ENCODE peak calls at places on chromosomes 4 and X, in six cellular contexts. One of them, this sample, is unnamed.

GRCh38 chr4:17358236-17358635 is 153.7 kb downstream of the QDPR start:
- DNase-seq in NCI-H2081: no peak
- DNase-seq in GM04504: no peak
- DNase-seq in stimulated activated CD4-positive, alpha-beta T cell treated with anti-CD3 and anti-CD28 coated beads, Interleukin-15, amount 100 ng/mL, for 24 hours: no peak
- DNase-seq in thyroid gland: no peak
- DNase-seq in NCI-H446: no peak
- DNase-seq in this sample: no peak

GRCh38 chrX:150635952-150636351 is 57.2 kb upstream of the MTMR1 start:
- DNase-seq in thyroid gland: no peak
- DNase-seq in GM04504: peak; percentile 38
- DNase-seq in NCI-H2081: no peak
- DNase-seq in stimulated activated CD4-positive, alpha-beta T cell treated with anti-CD3 and anti-CD28 coated beads, Interleukin-15, amount 100 ng/mL, for 24 hours: no peak
- DNase-seq in NCI-H446: no peak
- DNase-seq in this sample: no peak

GRCh38 chr4:41969666-41970065 is 11.9 kb upstream of the DCAF4L1 start:
- DNase-seq in thyroid gland: no peak
- DNase-seq in NCI-H446: no peak
- DNase-seq in GM04504: no peak
- DNase-seq in NCI-H2081: no peak
- DNase-seq in stimulated activated CD4-positive, alpha-beta T cell treated with anti-CD3 and anti-CD28 coated beads, Interleukin-15, amount 100 ng/mL, for 24 hours: no peak
- DNase-seq in this sample: no peak

GRCh38 chr4:106301393-106302084 is 14.5 kb downstream of the TBCK start:
- DNase-seq in thyroid gland: no peak
- DNase-seq in stimulated activated CD4-positive, alpha-beta T cell treated with anti-CD3 and anti-CD28 coated beads, Interleukin-15, amount 100 ng/mL, for 24 hours: no peak
- DNase-seq in NCI-H446: no peak
- DNase-seq in GM04504: no peak
- DNase-seq in NCI-H2081: no peak
- DNase-seq in this sample: no peak

GRCh38 chr4:54548098-54548620 is 109.6 kb upstream of the KIT start:
- DNase-seq in thyroid gland: no peak
- DNase-seq in GM04504: no peak
- DNase-seq in stimulated activated CD4-positive, alpha-beta T cell treated with anti-CD3 and anti-CD28 coated beads, Interleukin-15, amount 100 ng/mL, for 24 hours: no peak
- DNase-seq in NCI-H446: no peak
- DNase-seq in NCI-H2081: no peak
- DNase-seq in this sample: no peak

GRCh38 chrX:45771114-45771513 is 570.4 kb upstream of the DIPK2B start:
- DNase-seq in thyroid gland: no peak
- DNase-seq in NCI-H2081: no peak
- DNase-seq in GM04504: peak; percentile 91
- DNase-seq in NCI-H446: no peak
- DNase-seq in stimulated activated CD4-positive, alpha-beta T cell treated with anti-CD3 and anti-CD28 coated beads, Interleukin-15, amount 100 ng/mL, for 24 hours: no peak
- DNase-seq in this sample: no peak

GRCh38 chrX:115650916-115651315 is 89.9 kb downstream of the PLS3 start:
- DNase-seq in NCI-H2081: peak; percentile 82
- DNase-seq in stimulated activated CD4-positive, alpha-beta T cell treated with anti-CD3 and anti-CD28 coated beads, Interleukin-15, amount 100 ng/mL, for 24 hours: peak; percentile 19
- DNase-seq in NCI-H446: peak; percentile 48
- DNase-seq in GM04504: peak; percentile 37
- DNase-seq in thyroid gland: peak; percentile 8
- DNase-seq in this sample: peak; percentile 5

GRCh38 chr4:89216866-89217265 is 90.7 kb downstream of the GPRIN3 start:
- DNase-seq in stimulated activated CD4-positive, alpha-beta T cell treated with anti-CD3 and anti-CD28 coated beads, Interleukin-15, amount 100 ng/mL, for 24 hours: no peak
- DNase-seq in NCI-H446: no peak
- DNase-seq in GM04504: no peak
- DNase-seq in thyroid gland: no peak
- DNase-seq in NCI-H2081: no peak
- DNase-seq in this sample: no peak

GRCh38 chr4:186770446-186771175 is 47.0 kb upstream of the FAT1 start:
- DNase-seq in stimulated activated CD4-positive, alpha-beta T cell treated with anti-CD3 and anti-CD28 coated beads, Interleukin-15, amount 100 ng/mL, for 24 hours: no peak
- DNase-seq in GM04504: peak; percentile 44
- DNase-seq in thyroid gland: no peak
- DNase-seq in NCI-H2081: no peak
- DNase-seq in NCI-H446: no peak
- DNase-seq in this sample: no peak

GRCh38 chr4:17780461-17781071 is 855 bp downstream of the FAM184B start:
- DNase-seq in NCI-H2081: peak; percentile 49
- DNase-seq in NCI-H446: no peak
- DNase-seq in GM04504: no peak
- DNase-seq in thyroid gland: no peak
- DNase-seq in stimulated activated CD4-positive, alpha-beta T cell treated with anti-CD3 and anti-CD28 coated beads, Interleukin-15, amount 100 ng/mL, for 24 hours: no peak
- DNase-seq in this sample: no peak

GRCh38 chr4:20196476-20196875 is 55.2 kb upstream of the SLIT2 start:
- DNase-seq in thyroid gland: no peak
- DNase-seq in stimulated activated CD4-positive, alpha-beta T cell treated with anti-CD3 and anti-CD28 coated beads, Interleukin-15, amount 100 ng/mL, for 24 hours: no peak
- DNase-seq in GM04504: no peak
- DNase-seq in NCI-H446: no peak
- DNase-seq in NCI-H2081: no peak
- DNase-seq in this sample: no peak

GRCh38 chr4:113684534-113685091 is 76.9 kb downstream of the CAMK2D start:
- DNase-seq in GM04504: peak; percentile 44
- DNase-seq in stimulated activated CD4-positive, alpha-beta T cell treated with anti-CD3 and anti-CD28 coated beads, Interleukin-15, amount 100 ng/mL, for 24 hours: peak; percentile 42
- DNase-seq in thyroid gland: peak; percentile 66
- DNase-seq in NCI-H2081: no peak
- DNase-seq in NCI-H446: peak; percentile 6
- DNase-seq in this sample: no peak

GRCh38 chrX:31314921-31315320 is 243.1 kb upstream of the FTHL17 start:
- DNase-seq in stimulated activated CD4-positive, alpha-beta T cell treated with anti-CD3 and anti-CD28 coated beads, Interleukin-15, amount 100 ng/mL, for 24 hours: no peak
- DNase-seq in NCI-H446: no peak
- DNase-seq in NCI-H2081: no peak
- DNase-seq in thyroid gland: no peak
- DNase-seq in GM04504: no peak
- DNase-seq in this sample: no peak

GRCh38 chr4:100086766-100087431 is 103.4 kb downstream of the DDIT4L start:
- DNase-seq in stimulated activated CD4-positive, alpha-beta T cell treated with anti-CD3 and anti-CD28 coated beads, Interleukin-15, amount 100 ng/mL, for 24 hours: no peak
- DNase-seq in NCI-H2081: no peak
- DNase-seq in thyroid gland: no peak
- DNase-seq in NCI-H446: no peak
- DNase-seq in GM04504: peak; percentile 52
- DNase-seq in this sample: no peak

GRCh38 chrX:46204721-46205422 is 340.3 kb downstream of the ZNF674 start:
- DNase-seq in NCI-H446: no peak
- DNase-seq in stimulated activated CD4-positive, alpha-beta T cell treated with anti-CD3 and anti-CD28 coated beads, Interleukin-15, amount 100 ng/mL, for 24 hours: no peak
- DNase-seq in NCI-H2081: no peak
- DNase-seq in thyroid gland: no peak
- DNase-seq in GM04504: no peak
- DNase-seq in this sample: no peak

GRCh38 chrX:112085149-112085548 is 2.6 kb upstream of the TRPC5 start:
- DNase-seq in GM04504: no peak
- DNase-seq in stimulated activated CD4-positive, alpha-beta T cell treated with anti-CD3 and anti-CD28 coated beads, Interleukin-15, amount 100 ng/mL, for 24 hours: no peak
- DNase-seq in thyroid gland: no peak
- DNase-seq in NCI-H2081: no peak
- DNase-seq in NCI-H446: no peak
- DNase-seq in this sample: no peak

GRCh38 chr4:105462042-105462421 is 11.8 kb downstream of the PPA2 start:
- DNase-seq in GM04504: no peak
- DNase-seq in NCI-H446: no peak
- DNase-seq in thyroid gland: no peak
- DNase-seq in NCI-H2081: no peak
- DNase-seq in stimulated activated CD4-positive, alpha-beta T cell treated with anti-CD3 and anti-CD28 coated beads, Interleukin-15, amount 100 ng/mL, for 24 hours: no peak
- DNase-seq in this sample: no peak

GRCh38 chr4:88291003-88291402 is 6.6 kb upstream of the PPM1K start:
- DNase-seq in NCI-H2081: no peak
- DNase-seq in stimulated activated CD4-positive, alpha-beta T cell treated with anti-CD3 and anti-CD28 coated beads, Interleukin-15, amount 100 ng/mL, for 24 hours: no peak
- DNase-seq in GM04504: no peak
- DNase-seq in NCI-H446: no peak
- DNase-seq in thyroid gland: no peak
- DNase-seq in this sample: no peak

GRCh38 chr4:6437682-6438264 is 34.6 kb downstream of the PPP2R2C start:
- DNase-seq in thyroid gland: peak; percentile 29
- DNase-seq in GM04504: no peak
- DNase-seq in stimulated activated CD4-positive, alpha-beta T cell treated with anti-CD3 and anti-CD28 coated beads, Interleukin-15, amount 100 ng/mL, for 24 hours: no peak
- DNase-seq in NCI-H446: peak; percentile 39
- DNase-seq in NCI-H2081: no peak
- DNase-seq in this sample: no peak

GRCh38 chr4:8032381-8032780 is 92.7 kb upstream of the AFAP1 start:
- DNase-seq in GM04504: no peak
- DNase-seq in NCI-H2081: no peak
- DNase-seq in NCI-H446: no peak
- DNase-seq in stimulated activated CD4-positive, alpha-beta T cell treated with anti-CD3 and anti-CD28 coated beads, Interleukin-15, amount 100 ng/mL, for 24 hours: no peak
- DNase-seq in thyroid gland: no peak
- DNase-seq in this sample: no peak

GRCh38 chr4:89898304-89898716 is 3.7 kb downstream of the MMRN1 start:
- DNase-seq in NCI-H2081: no peak
- DNase-seq in thyroid gland: peak; percentile 54
- DNase-seq in NCI-H446: no peak
- DNase-seq in GM04504: no peak
- DNase-seq in stimulated activated CD4-positive, alpha-beta T cell treated with anti-CD3 and anti-CD28 coated beads, Interleukin-15, amount 100 ng/mL, for 24 hours: no peak
- DNase-seq in this sample: peak; percentile 3

GRCh38 chr4:140372607-140373327 is 679 bp upstream of the SCOC start:
- DNase-seq in stimulated activated CD4-positive, alpha-beta T cell treated with anti-CD3 and anti-CD28 coated beads, Interleukin-15, amount 100 ng/mL, for 24 hours: peak; percentile 35
- DNase-seq in thyroid gland: peak; percentile 6
- DNase-seq in NCI-H446: no peak
- DNase-seq in NCI-H2081: no peak
- DNase-seq in GM04504: peak; percentile 0
- DNase-seq in this sample: peak; percentile 22

GRCh38 chr4:37528161-37528560 is 158.0 kb downstream of the RELL1 start:
- DNase-seq in stimulated activated CD4-positive, alpha-beta T cell treated with anti-CD3 and anti-CD28 coated beads, Interleukin-15, amount 100 ng/mL, for 24 hours: no peak
- DNase-seq in thyroid gland: no peak
- DNase-seq in NCI-H2081: no peak
- DNase-seq in NCI-H446: no peak
- DNase-seq in GM04504: no peak
- DNase-seq in this sample: no peak

GRCh38 chr4:3440979-3441500 is 728 bp upstream of the HGFAC start:
- DNase-seq in GM04504: peak; percentile 31
- DNase-seq in thyroid gland: no peak
- DNase-seq in stimulated activated CD4-positive, alpha-beta T cell treated with anti-CD3 and anti-CD28 coated beads, Interleukin-15, amount 100 ng/mL, for 24 hours: no peak
- DNase-seq in NCI-H446: no peak
- DNase-seq in NCI-H2081: no peak
- DNase-seq in this sample: no peak

GRCh38 chr4:150280975-150281374 is 202.7 kb downstream of the DCLK2 start:
- DNase-seq in NCI-H2081: no peak
- DNase-seq in thyroid gland: no peak
- DNase-seq in GM04504: no peak
- DNase-seq in NCI-H446: no peak
- DNase-seq in stimulated activated CD4-positive, alpha-beta T cell treated with anti-CD3 and anti-CD28 coated beads, Interleukin-15, amount 100 ng/mL, for 24 hours: no peak
- DNase-seq in this sample: no peak

GRCh38 chr4:166143227-166143626 is 270.2 kb downstream of the TLL1 start:
- DNase-seq in NCI-H446: no peak
- DNase-seq in GM04504: no peak
- DNase-seq in thyroid gland: no peak
- DNase-seq in stimulated activated CD4-positive, alpha-beta T cell treated with anti-CD3 and anti-CD28 coated beads, Interleukin-15, amount 100 ng/mL, for 24 hours: peak; percentile 13
- DNase-seq in NCI-H2081: no peak
- DNase-seq in this sample: no peak

GRCh38 chr4:8355864-8356565 is 84.5 kb downstream of the ACOX3 start:
- DNase-seq in stimulated activated CD4-positive, alpha-beta T cell treated with anti-CD3 and anti-CD28 coated beads, Interleukin-15, amount 100 ng/mL, for 24 hours: no peak
- DNase-seq in GM04504: no peak
- DNase-seq in thyroid gland: no peak
- DNase-seq in NCI-H446: no peak
- DNase-seq in NCI-H2081: no peak
- DNase-seq in this sample: no peak

GRCh38 chr4:91758487-91758886 is 545.3 kb upstream of the GRID2 start:
- DNase-seq in GM04504: no peak
- DNase-seq in NCI-H446: peak; percentile 91
- DNase-seq in thyroid gland: no peak
- DNase-seq in NCI-H2081: no peak
- DNase-seq in stimulated activated CD4-positive, alpha-beta T cell treated with anti-CD3 and anti-CD28 coated beads, Interleukin-15, amount 100 ng/mL, for 24 hours: no peak
- DNase-seq in this sample: no peak

GRCh38 chr4:1797861-1798529 is 4.9 kb downstream of the FGFR3 start:
- DNase-seq in thyroid gland: no peak
- DNase-seq in GM04504: no peak
- DNase-seq in NCI-H446: no peak
- DNase-seq in NCI-H2081: no peak
- DNase-seq in stimulated activated CD4-positive, alpha-beta T cell treated with anti-CD3 and anti-CD28 coated beads, Interleukin-15, amount 100 ng/mL, for 24 hours: no peak
- DNase-seq in this sample: no peak